ENCODE peak calls at places on chromosomes 1 and 21, in ten cellular contexts. S is NCI-H187 treated with DMSO at 0.1 percent for 48 hours, D is HTR-8/SVneo, N is left ventricle myocardium inferior, H is iris pigment epithelial cell, B is Right ventricle myocardium superior, J is cortex of kidney, I is nucleus accumbens, Z is stomach, O is A549. M is an unnamed sample.

GRCh38 chr1:159675046-159675445 is 39.3 kb downstream of the CRP start:
- DNase-seq in H (no peak), B (no peak), Z (no peak), I (no peak), O (no peak), D (no peak), J (no peak), S (no peak), N (no peak), M (no peak)

GRCh38 chr1:154157520-154158306 is 2.8 kb upstream of the NUP210L start:
- DNase-seq in S (no peak), N (no peak), O (peak), H (peak), B (no peak), J (no peak), D (no peak), I (no peak), Z (peak), M (no peak)

GRCh38 chr1:153307221-153307600 is 5.5 kb downstream of the PGLYRP3 start:
- DNase-seq in O (no peak), D (no peak), B (no peak), S (no peak), I (no peak), Z (no peak), J (no peak), H (no peak), N (no peak), M (no peak)

GRCh38 chr1:115041654-115042053 is 12.0 kb downstream of the TSHB start:
- DNase-seq in H (peak), Z (no peak), N (no peak), J (no peak), B (no peak), D (no peak), I (no peak), O (peak), S (no peak), M (no peak)

GRCh38 chr1:36966242-36966641 is 68.1 kb downstream of the GRIK3 start:
- DNase-seq in H (peak), S (no peak), N (no peak), O (no peak), I (no peak), J (no peak), B (peak), Z (no peak), D (no peak), M (no peak)

GRCh38 chr1:66271904-66272254 is 262.1 kb upstream of the SGIP1 start:
- DNase-seq in S (no peak), Z (no peak), D (no peak), I (peak), J (no peak), B (peak), N (peak), H (peak), O (peak), M (no peak)

GRCh38 chr1:173062156-173062938 is 11.6 kb upstream of the TNFSF18 start:
- DNase-seq in J (no peak), B (no peak), S (no peak), D (peak), O (peak), N (no peak), H (peak), Z (no peak), I (no peak), M (no peak)

GRCh38 chr21:26800001-26800400 is 45.2 kb downstream of the ADAMTS1 start:
- DNase-seq in N (no peak), B (no peak), S (no peak), O (no peak), H (peak), Z (no peak), J (no peak), I (no peak), D (no peak), M (no peak)

GRCh38 chr1:186878356-186878755 is 49.6 kb downstream of the PLA2G4A start:
- DNase-seq in J (no peak), S (no peak), I (no peak), Z (no peak), H (peak), D (no peak), O (no peak), N (no peak), B (no peak), M (no peak)

GRCh38 chr21:32624726-32625125 is 12.5 kb upstream of the CFAP298 start:
- DNase-seq in B (no peak), O (no peak), Z (no peak), H (peak), S (no peak), N (no peak), J (no peak), I (no peak), D (peak), M (no peak)

GRCh38 chr1:212909652-212910063 is 40.7 kb upstream of the VASH2 start:
- DNase-seq in Z (no peak), B (no peak), I (no peak), H (no peak), S (no peak), D (no peak), O (no peak), J (no peak), N (no peak), M (no peak)

GRCh38 chr1:205484985-205485967 is 19.2 kb upstream of the CDK18 start:
- DNase-seq in I (peak), B (peak), Z (peak), H (peak), S (peak), D (peak), N (no peak), O (peak), J (no peak), M (peak)

GRCh38 chr21:29786509-29786908 is 153.3 kb downstream of the GRIK1 start:
- DNase-seq in O (no peak), I (no peak), B (no peak), Z (no peak), H (no peak), S (no peak), N (no peak), J (no peak), D (no peak), M (no peak)

GRCh38 chr21:45167796-45168222 is 93.4 kb downstream of the ADARB1 start:
- DNase-seq in H (peak), O (no peak), D (no peak), N (no peak), S (no peak), I (no peak), J (no peak), Z (no peak), B (no peak), M (no peak)

GRCh38 chr1:111603979-111604378 is 15.6 kb upstream of the RAP1A start:
- DNase-seq in H (no peak), N (no peak), D (no peak), Z (peak), B (no peak), O (no peak), I (no peak), J (no peak), S (no peak), M (no peak)

GRCh38 chr1:227947425-227947677 is 381 bp downstream of the WNT9A start:
- DNase-seq in O (peak), S (no peak), N (no peak), B (no peak), Z (no peak), H (no peak), D (no peak), J (no peak), I (no peak), M (no peak)

GRCh38 chr1:74693473-74693872 is 19.9 kb upstream of the ERICH3 start:
- DNase-seq in H (no peak), I (no peak), N (no peak), O (peak), B (no peak), S (no peak), J (no peak), Z (no peak), D (no peak), M (peak)

GRCh38 chr1:16921391-16922185 is at the start of gene CROCC:
- DNase-seq in J (no peak), D (no peak), O (no peak), B (peak), N (peak), Z (no peak), S (no peak), H (peak), I (no peak), M (no peak)

GRCh38 chr1:156804572-156805243 is 11.9 kb downstream of the SH2D2A start:
- DNase-seq in N (no peak), H (peak), D (no peak), J (no peak), B (no peak), O (no peak), S (peak), Z (no peak), I (no peak), M (no peak)

GRCh38 chr1:59701376-59701775 is 113.4 kb upstream of the HOOK1 start:
- DNase-seq in J (no peak), D (no peak), N (no peak), O (no peak), H (peak), B (no peak), S (no peak), I (no peak), Z (no peak), M (no peak)

GRCh38 chr21:42102516-42102915 is 31.4 kb downstream of the UMODL1 start:
- DNase-seq in N (no peak), S (no peak), B (no peak), D (no peak), O (no peak), H (no peak), J (no peak), I (no peak), Z (no peak), M (no peak)

GRCh38 chr1:173297798-173298391 is 90.8 kb upstream of the TNFSF4 start:
- DNase-seq in J (no peak), D (no peak), Z (no peak), O (no peak), S (no peak), B (no peak), H (no peak), N (no peak), I (no peak), M (peak)

GRCh38 chr1:65975708-65976107 is 183.0 kb downstream of the PDE4B start:
- DNase-seq in J (no peak), I (no peak), S (no peak), N (no peak), O (no peak), B (no peak), Z (no peak), H (no peak), D (no peak), M (no peak)

GRCh38 chr1:1872329-1872994 is 18.4 kb downstream of the GNB1 start:
- DNase-seq in I (no peak), D (no peak), N (no peak), J (no peak), B (no peak), H (no peak), O (no peak), S (no peak), Z (no peak), M (no peak)

GRCh38 chr21:35294231-35294898 is 245.3 kb upstream of the RUNX1 start:
- DNase-seq in S (peak), N (no peak), I (no peak), J (no peak), H (no peak), B (no peak), D (no peak), O (no peak), Z (peak), M (peak)

GRCh38 chr1:117964290-117965038 is 34.9 kb downstream of the WDR3 start:
- DNase-seq in I (no peak), Z (no peak), H (peak), O (no peak), N (no peak), D (no peak), S (no peak), J (no peak), B (no peak), M (peak)